ENCODE peak calls at places on chromosomes 6 and 20, in four cellular contexts. U is heart left ventricle, Q is endothelial cell, Z is breast epithelium. W is an unnamed sample.

GRCh38 chr6:25637946-25638345 is 14.1 kb upstream of the SCGN start:
- DNase-seq in U (no peak), Q (no peak), Z (no peak), W (no peak)

GRCh38 chr6:20286968-20287565 is 74.8 kb upstream of the MBOAT1 start:
- DNase-seq in U (no peak), Q (no peak), Z (no peak), W (no peak)

GRCh38 chr6:141464490-141464889 is 668.2 kb upstream of the GJE1 start:
- DNase-seq in U (peak), Q (no peak), Z (no peak), W (no peak)

GRCh38 chr20:39877792-39878191 is 811.2 kb downstream of the MAFB start:
- DNase-seq in U (no peak), Q (no peak), Z (no peak), W (no peak)

GRCh38 chr6:167827062-167827587 is 414 bp downstream of the AFDN start:
- DNase-seq in U (peak), Q (peak), Z (no peak), W (no peak)

GRCh38 chr6:166872431-166873139 is 83.8 kb downstream of the RNASET2 start:
- DNase-seq in U (no peak), Q (no peak), Z (no peak), W (no peak)

GRCh38 chr6:397056-397455 is 5.5 kb downstream of the IRF4 start:
- DNase-seq in U (no peak), Q (no peak), Z (no peak), W (no peak)

GRCh38 chr6:34521463-34522288 is 34.5 kb downstream of the SPDEF start:
- DNase-seq in U (no peak), Q (no peak), Z (no peak), W (no peak)

GRCh38 chr6:113888493-113888892 is 31.3 kb downstream of the MARCKS start:
- DNase-seq in U (no peak), Q (no peak), Z (no peak), W (no peak)

GRCh38 chr20:41078329-41078728 is 49.7 kb downstream of the TOP1 start:
- DNase-seq in U (no peak), Q (no peak), Z (no peak), W (no peak)

GRCh38 chr6:137904822-137905617 is 38.0 kb downstream of the TNFAIP3 start:
- DNase-seq in U (no peak), Q (no peak), Z (no peak), W (no peak)

GRCh38 chr20:58891686-58892125 is 39.2 kb downstream of the GNAS start:
- DNase-seq in U (no peak), Q (no peak), Z (no peak), W (peak)

GRCh38 chr20:4665591-4665990 is 56.1 kb upstream of the PRND start:
- DNase-seq in U (no peak), Q (no peak), Z (no peak), W (no peak)

GRCh38 chr6:2738373-2738979 is 12.2 kb downstream of the MYLK4 start:
- DNase-seq in U (no peak), Q (peak), Z (no peak), W (no peak)

GRCh38 chr20:50381771-50382593 is 128.2 kb upstream of the PTPN1 start:
- DNase-seq in U (no peak), Q (no peak), Z (no peak), W (no peak)

GRCh38 chr20:58892126-58892931 is 39.8 kb downstream of the GNAS start:
- DNase-seq in U (peak), Q (peak), Z (peak), W (peak)

GRCh38 chr6:63565727-63566625 is 6.3 kb upstream of the LOC128125822 start:
- DNase-seq in U (no peak), Q (no peak), Z (no peak), W (no peak)

DNA sequence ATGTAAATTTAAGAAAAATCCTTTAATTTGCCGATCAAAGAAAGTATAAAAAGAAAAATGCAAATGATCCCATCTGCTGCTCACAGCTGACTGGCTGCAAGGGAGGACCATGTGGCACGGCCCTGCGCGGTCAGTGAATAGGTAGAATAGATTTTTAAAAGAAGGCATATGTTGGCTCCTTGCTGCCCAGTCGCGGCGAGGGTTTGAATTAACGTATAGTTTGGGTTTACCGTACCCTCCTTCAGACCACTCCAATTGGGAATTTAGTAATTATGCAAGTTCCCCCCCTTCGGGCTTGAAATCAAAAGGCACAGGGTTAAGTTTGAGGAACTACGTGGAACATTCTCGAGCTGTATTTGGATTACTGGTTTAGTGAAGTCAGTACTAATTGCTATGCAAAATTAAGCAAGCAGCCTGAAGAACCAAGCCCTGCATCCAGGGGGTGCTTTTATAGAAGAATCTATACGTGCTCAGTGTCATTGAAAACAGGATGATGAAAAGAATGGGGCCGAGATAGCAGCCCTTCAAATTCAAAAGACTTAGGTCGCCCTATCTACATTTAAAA is 1.1 kb upstream of the BEND3 start:
- DNase-seq in U (no peak), Q (peak), Z (no peak), W (peak)
- TF ChIP-seq CTCF in U (no peak), Q (peak), Z (no peak), W (no peak)

GRCh38 chr6:28393912-28394662 is 5.5 kb downstream of the ZSCAN12 start:
- DNase-seq in U (no peak), Q (peak), Z (no peak), W (no peak)
- TF ChIP-seq CTCF in U (no peak), Q (no peak), Z (no peak), W (no peak)

GRCh38 chr20:45539382-45539781 is at the start of gene WFDC6:
- DNase-seq in U (no peak), Q (no peak), Z (no peak), W (no peak)

GRCh38 chr20:45538209-45538798 is 978 bp downstream of the WFDC6 start:
- DNase-seq in U (no peak), Q (no peak), Z (no peak), W (no peak)
- TF ChIP-seq CTCF in U (no peak), Q (no peak), Z (no peak), W (no peak)

GRCh38 chr6:108164815-108165706 is 761 bp upstream of the NR2E1 start:
- DNase-seq in U (no peak), Q (no peak), Z (no peak), W (peak)

GRCh38 chr6:108163644-108164536 is 1.9 kb upstream of the NR2E1 start:
- DNase-seq in U (no peak), Q (no peak), Z (no peak), W (no peak)

GRCh38 chr6:108161724-108162282 is 4.0 kb upstream of the NR2E1 start:
- DNase-seq in U (no peak), Q (no peak), Z (no peak), W (no peak)

GRCh38 chr6:108164537-108164814 is 1.3 kb upstream of the NR2E1 start:
- DNase-seq in U (no peak), Q (no peak), Z (no peak), W (no peak)

DNA sequence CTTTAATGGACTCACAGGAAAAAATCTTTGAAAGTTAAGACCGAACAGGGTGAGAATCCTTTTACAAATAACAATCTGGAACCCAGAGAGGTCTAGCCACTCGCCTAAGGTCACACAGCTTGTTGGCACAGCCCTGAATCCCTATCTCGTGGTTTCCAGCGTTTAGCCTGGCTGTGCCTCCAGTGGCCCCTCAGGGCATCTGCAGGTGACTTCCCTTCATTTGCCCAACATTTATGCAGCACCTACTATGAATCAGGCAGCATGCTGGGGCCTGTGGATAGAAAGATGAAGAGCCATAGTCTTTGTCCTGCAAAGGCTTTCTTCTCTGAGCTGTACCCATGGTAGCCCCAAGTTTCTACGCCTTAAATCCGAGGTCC is 2.6 kb upstream of the NR2E1 start:
- DNase-seq in U (no peak), Q (no peak), Z (no peak), W (no peak)
- TF ChIP-seq CTCF in U (no peak), Q (no peak), Z (no peak), W (no peak)

DNA sequence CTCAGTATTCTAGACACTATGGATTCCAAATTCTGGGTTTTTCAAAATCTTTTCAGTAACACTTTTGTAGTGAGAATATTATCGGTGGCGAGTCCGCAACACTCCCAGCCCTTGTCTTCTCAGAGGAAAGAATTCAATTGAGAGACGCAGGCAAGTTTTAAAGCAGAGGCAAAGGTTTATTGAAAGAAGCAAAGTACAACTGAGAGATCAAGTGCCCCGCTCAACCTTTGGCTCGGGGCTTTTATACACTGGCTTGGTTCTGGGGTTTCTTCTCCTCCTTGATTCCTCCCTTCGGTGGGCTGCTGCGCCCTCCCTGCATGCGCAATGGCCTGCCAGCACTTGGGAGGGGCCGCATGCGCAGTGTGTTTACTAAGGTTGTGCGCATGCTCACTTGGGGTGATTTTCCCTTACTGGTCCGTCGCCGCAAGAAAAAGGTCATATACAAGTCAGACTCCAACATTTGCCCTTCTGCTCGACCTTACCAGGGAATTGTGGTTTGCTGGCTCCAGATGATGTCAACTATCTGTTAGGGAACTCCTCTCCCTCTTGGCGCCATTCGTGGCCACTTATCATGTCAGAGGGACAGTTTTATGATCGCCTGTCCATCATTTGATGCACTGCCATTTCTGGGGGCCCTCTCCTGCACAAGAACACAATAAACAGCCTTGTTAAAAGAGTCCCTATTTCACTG is 3.0 kb upstream of the LBP start:
- DNase-seq in U (no peak), Q (no peak), Z (no peak), W (no peak)
- TF ChIP-seq CTCF in U (no peak), Q (no peak), Z (no peak), W (no peak)

DNA sequence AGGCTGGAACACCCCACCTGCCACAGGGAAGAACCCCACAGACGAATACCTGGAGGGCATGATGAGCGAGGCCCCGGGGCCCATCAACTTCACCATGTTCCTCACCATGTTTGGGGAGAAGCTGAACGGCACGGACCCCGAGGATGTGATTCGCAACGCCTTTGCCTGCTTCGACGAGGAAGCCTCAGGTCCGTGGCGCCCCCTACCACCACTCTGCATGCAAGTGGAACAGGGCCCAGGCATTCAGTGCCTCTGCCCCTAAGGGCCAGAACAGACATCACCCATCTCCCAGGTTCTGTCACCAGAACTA is 6.6 kb downstream of the MYL9 start:
- DNase-seq in U (no peak), Q (peak), Z (no peak), W (no peak)
- TF ChIP-seq CTCF in U (no peak), Q (no peak), Z (no peak), W (no peak)

GRCh38 chr20:38214256-38214870 is 46.2 kb downstream of the KIAA1755 start:
- DNase-seq in U (no peak), Q (no peak), Z (no peak), W (no peak)

GRCh38 chr20:38214871-38215788 is 45.4 kb downstream of the KIAA1755 start:
- DNase-seq in U (no peak), Q (no peak), Z (no peak), W (no peak)

GRCh38 chr20:38216736-38217595 is 43.6 kb downstream of the KIAA1755 start:
- DNase-seq in U (no peak), Q (no peak), Z (no peak), W (no peak)

GRCh38 chr20:38216201-38216600 is 44.3 kb downstream of the KIAA1755 start:
- DNase-seq in U (no peak), Q (no peak), Z (no peak), W (no peak)

DNA sequence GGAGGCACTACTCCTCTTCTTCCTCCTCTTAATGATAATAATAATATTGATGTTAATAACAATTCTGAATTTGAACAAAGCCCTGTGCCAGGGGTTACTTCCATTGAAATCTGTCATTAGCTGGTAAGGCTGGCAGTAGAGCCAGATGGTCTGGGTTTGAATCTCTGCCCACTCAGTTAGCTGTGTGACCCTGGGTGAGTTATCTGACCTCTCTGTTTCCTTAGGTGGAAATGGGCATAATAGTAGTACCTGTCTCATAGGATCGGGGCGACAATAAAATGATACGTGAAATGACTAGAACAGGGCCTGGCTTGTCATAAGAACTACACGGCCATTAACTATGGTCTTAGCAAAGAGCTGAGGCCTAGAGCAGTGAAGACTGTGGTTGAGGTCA is 44.7 kb downstream of the KIAA1755 start:
- DNase-seq in U (no peak), Q (no peak), Z (no peak), W (no peak)
- TF ChIP-seq CTCF in U (no peak), Q (no peak), Z (no peak), W (no peak)

GRCh38 chr20:37901280-37901666 is 1.7 kb upstream of the VSTM2L start:
- DNase-seq in U (no peak), Q (no peak), Z (no peak), W (no peak)

GRCh38 chr20:37904008-37904675 is 1.2 kb downstream of the VSTM2L start:
- DNase-seq in U (no peak), Q (no peak), Z (no peak), W (no peak)

GRCh38 chr20:37903317-37904007 is 535 bp downstream of the VSTM2L start:
- DNase-seq in U (no peak), Q (peak), Z (no peak), W (peak)

GRCh38 chr20:37902504-37903313 is at the start of gene VSTM2L:
- DNase-seq in U (peak), Q (peak), Z (no peak), W (peak)

DNA sequence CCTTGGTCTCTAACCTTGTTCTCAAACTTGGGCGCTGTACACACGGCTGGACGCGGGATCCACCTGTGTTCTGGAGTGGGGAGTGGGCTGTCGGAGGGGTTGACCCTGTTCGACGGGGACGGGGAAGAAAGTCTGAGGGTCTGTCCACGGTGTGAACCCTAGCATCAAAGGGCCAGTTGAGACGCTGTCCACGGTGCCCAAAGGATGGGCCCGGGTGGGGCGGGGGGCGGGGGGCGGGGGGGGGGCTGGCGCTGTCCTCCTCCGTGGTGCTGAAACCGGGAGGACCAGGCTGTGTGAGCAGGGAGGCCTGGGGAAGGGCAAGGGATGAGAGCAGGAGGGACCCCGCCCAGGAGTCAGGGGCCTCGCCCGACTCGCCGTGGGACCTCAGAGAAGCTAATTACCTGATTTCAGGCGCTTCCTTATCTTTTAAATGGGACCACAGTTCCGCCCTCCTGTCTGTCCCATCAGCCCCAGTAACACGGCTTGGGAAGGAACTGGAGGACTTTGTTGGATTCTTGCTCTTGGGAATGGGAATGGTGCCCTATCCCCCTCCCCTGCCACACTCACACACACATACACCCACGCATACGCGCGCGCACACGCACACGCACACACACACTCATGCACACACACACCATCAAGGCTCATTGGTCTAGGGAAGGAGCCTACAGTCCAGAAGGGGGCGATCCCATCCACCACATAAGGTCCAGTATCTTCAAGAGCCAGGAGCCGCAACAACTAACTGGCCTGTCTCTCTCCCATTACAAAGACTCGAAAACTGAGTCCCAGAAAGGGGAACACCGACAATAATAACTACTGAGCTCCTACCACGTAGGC is 1.0 kb upstream of the VSTM2L start:
- DNase-seq in U (peak), Q (peak), Z (no peak), W (peak)
- TF ChIP-seq CTCF in U (peak), Q (no peak), Z (no peak), W (no peak)